ENCODE peak calls at places on chromosomes 7 and 10, in six cellular contexts. K is COR-L47; B is KBM-7; J is activated CD4-positive, alpha-beta T cell treated with anti-CD3 and anti-CD28 coated beads, Interleukin-2, amount 50 U/mL, for 48 hours; E is chondrocyte; M is fibroblast of lung. C is an unnamed sample.

GRCh38 chr7:123494193-123494796 is 40.1 kb downstream of the IQUB start:
- DNase-seq in K (peak), B (peak), J (no peak), E (no peak), M (peak), C (no peak)

GRCh38 chr10:78729366-78729765 is 339.4 kb upstream of the ZMIZ1 start:
- DNase-seq in K (no peak), B (no peak), J (no peak), E (no peak), M (no peak), C (no peak)

GRCh38 chr7:156950381-156950858 is 908 bp downstream of the NOM1 start:
- DNase-seq in K (no peak), B (peak), J (no peak), E (no peak), M (peak), C (no peak)

GRCh38 chr10:129035052-129035805 is 431.8 kb upstream of the MGMT start:
- DNase-seq in K (no peak), B (peak), J (peak), E (no peak), M (no peak), C (no peak)

GRCh38 chr7:98930464-98930863 is 52.1 kb downstream of the TRRAP start:
- DNase-seq in K (no peak), B (no peak), J (peak), E (no peak), M (no peak), C (no peak)

GRCh38 chr7:14734839-14735321 is 167.7 kb downstream of the DGKB start:
- DNase-seq in K (peak), B (no peak), J (no peak), E (no peak), M (no peak), C (no peak)

GRCh38 chr10:17669185-17669872 is 25.4 kb downstream of the STAM start:
- DNase-seq in K (no peak), B (no peak), J (peak), E (no peak), M (no peak), C (no peak)

GRCh38 chr7:98462926-98463325 is 62.0 kb upstream of the BAIAP2L1 start:
- DNase-seq in K (no peak), B (no peak), J (no peak), E (no peak), M (no peak), C (no peak)

GRCh38 chr10:48470115-48470892 is 134.6 kb downstream of the ARHGAP22 start:
- DNase-seq in K (no peak), B (peak), J (no peak), E (no peak), M (peak), C (no peak)

GRCh38 chr10:80460399-80461207 is 6.5 kb downstream of the TSPAN14 start:
- DNase-seq in K (no peak), B (peak), J (no peak), E (peak), M (peak), C (peak)

GRCh38 chr7:48087349-48087748 is 1.7 kb upstream of the UPP1 start:
- DNase-seq in K (no peak), B (no peak), J (no peak), E (no peak), M (peak), C (no peak)

GRCh38 chr10:69839696-69840345 is 38.1 kb downstream of the COL13A1 start:
- DNase-seq in K (no peak), B (no peak), J (no peak), E (no peak), M (peak), C (no peak)

GRCh38 chr7:41058986-41059741 is 643.7 kb downstream of the INHBA start:
- DNase-seq in K (no peak), B (no peak), J (no peak), E (no peak), M (peak), C (no peak)

GRCh38 chr10:76444034-76444800 is 1012.8 kb downstream of the LRMDA start:
- DNase-seq in K (no peak), B (no peak), J (no peak), E (no peak), M (peak), C (no peak)

GRCh38 chr10:50367732-50368131 is 116.4 kb upstream of the ASAH2 start:
- DNase-seq in K (peak), B (peak), J (peak), E (no peak), M (peak), C (no peak)

GRCh38 chr10:87674963-87675362 is 15.3 kb downstream of the PAPSS2 start:
- DNase-seq in K (no peak), B (no peak), J (no peak), E (no peak), M (peak), C (no peak)

GRCh38 chr7:116232920-116233319 is 22.6 kb downstream of the TES start:
- DNase-seq in K (no peak), B (no peak), J (no peak), E (no peak), M (no peak), C (no peak)

GRCh38 chr7:79398145-79398749 is 55.2 kb downstream of the MAGI2 start:
- DNase-seq in K (no peak), B (no peak), J (no peak), E (no peak), M (no peak), C (no peak)